ENCODE peak calls at places on chromosomes 1 and 21, in seven cellular contexts. G is GM23338, Y is right cardiac atrium, I is astrocyte, M is tibial nerve, L is left lung, T is fibroblast of lung. B is an unnamed sample.

GRCh38 chr1:41534181-41535076 is 49.9 kb upstream of the EDN2 start:
- DNase-seq in Y (no peak), M (no peak), T (no peak), G (no peak), I (no peak), L (peak; percentile 24), B (no peak)

GRCh38 chr1:95086949-95087533 is 14.3 kb upstream of the ALG14 start:
- DNase-seq in M (no peak), Y (no peak), G (peak; percentile 51), T (peak; percentile 94), L (no peak), I (peak; percentile 88), B (peak; percentile 15)

GRCh38 chr1:183185941-183186490 is at the start of gene LAMC2:
- DNase-seq in T (no peak), I (peak; percentile 66), G (peak; percentile 93), M (no peak), Y (peak; percentile 22), L (peak; percentile 87), B (peak; percentile 88)

GRCh38 chr21:38913120-38913975 is 107.6 kb downstream of the ETS2 start:
- DNase-seq in L (peak; percentile 92), M (peak; percentile 63), Y (peak; percentile 76), G (peak; percentile 78), I (peak; percentile 67), T (peak; percentile 59), B (peak; percentile 99)

GRCh38 chr1:241269116-241269515 is 87.9 kb downstream of the RGS7 start:
- DNase-seq in I (no peak), Y (no peak), M (no peak), G (peak; percentile 57), L (no peak), T (no peak), B (no peak)

GRCh38 chr1:2210786-2211185 is 16.2 kb upstream of the FAAP20 start:
- DNase-seq in G (no peak), Y (no peak), T (no peak), I (no peak), L (no peak), M (no peak), B (no peak)

GRCh38 chr1:8239306-8240023 is 78.4 kb upstream of the SLC45A1 start:
- DNase-seq in L (no peak), I (peak; percentile 70), T (peak; percentile 46), G (peak; percentile 70), M (no peak), Y (peak; percentile 41), B (peak; percentile 87)

GRCh38 chr1:228792601-228793000 is 57.3 kb downstream of the RHOU start:
- DNase-seq in L (no peak), T (no peak), M (no peak), I (no peak), Y (no peak), G (no peak), B (no peak)

GRCh38 chr1:246398126-246398813 is 108.8 kb downstream of the SMYD3 start:
- DNase-seq in M (no peak), T (no peak), Y (no peak), G (no peak), L (no peak), I (no peak), B (no peak)

GRCh38 chr1:26305667-26306289 is 658 bp downstream of the UBXN11 start:
- DNase-seq in I (no peak), M (no peak), T (no peak), G (peak; percentile 27), L (no peak), Y (no peak), B (no peak)

GRCh38 chr1:185337221-185337620 is 20.2 kb upstream of the IVNS1ABP start:
- DNase-seq in G (no peak), I (no peak), M (no peak), T (no peak), L (no peak), Y (no peak), B (no peak)

GRCh38 chr21:26115899-26116298 is 54.7 kb downstream of the APP start:
- DNase-seq in L (no peak), T (peak; percentile 66), Y (no peak), I (peak; percentile 61), G (no peak), M (no peak), B (no peak)

GRCh38 chr1:9350011-9350907 is 57.6 kb downstream of the SPSB1 start:
- DNase-seq in G (no peak), M (no peak), Y (peak; percentile 58), L (peak; percentile 57), I (peak; percentile 48), T (peak; percentile 54), B (peak; percentile 46)

GRCh38 chr1:234958702-234959649 is 169.7 kb downstream of the TOMM20 start:
- DNase-seq in Y (no peak), T (no peak), L (no peak), I (no peak), M (no peak), G (no peak), B (peak; percentile 70)

GRCh38 chr1:77407738-77408375 is 126.0 kb downstream of the AK5 start:
- DNase-seq in M (no peak), T (no peak), Y (no peak), L (no peak), G (no peak), I (peak; percentile 77), B (no peak)

GRCh38 chr1:36341626-36342320 is 18.3 kb upstream of the EVA1B start:
- DNase-seq in Y (no peak), I (no peak), L (no peak), T (no peak), M (no peak), G (no peak), B (no peak)
- H3K27ac ChIP-seq in Y (no peak overlapping the region), I (no peak overlapping the region), L (no peak overlapping the region), T (no peak overlapping the region), M (no peak overlapping the region), G (no peak overlapping the region), B (no peak overlapping the region)

DNA sequence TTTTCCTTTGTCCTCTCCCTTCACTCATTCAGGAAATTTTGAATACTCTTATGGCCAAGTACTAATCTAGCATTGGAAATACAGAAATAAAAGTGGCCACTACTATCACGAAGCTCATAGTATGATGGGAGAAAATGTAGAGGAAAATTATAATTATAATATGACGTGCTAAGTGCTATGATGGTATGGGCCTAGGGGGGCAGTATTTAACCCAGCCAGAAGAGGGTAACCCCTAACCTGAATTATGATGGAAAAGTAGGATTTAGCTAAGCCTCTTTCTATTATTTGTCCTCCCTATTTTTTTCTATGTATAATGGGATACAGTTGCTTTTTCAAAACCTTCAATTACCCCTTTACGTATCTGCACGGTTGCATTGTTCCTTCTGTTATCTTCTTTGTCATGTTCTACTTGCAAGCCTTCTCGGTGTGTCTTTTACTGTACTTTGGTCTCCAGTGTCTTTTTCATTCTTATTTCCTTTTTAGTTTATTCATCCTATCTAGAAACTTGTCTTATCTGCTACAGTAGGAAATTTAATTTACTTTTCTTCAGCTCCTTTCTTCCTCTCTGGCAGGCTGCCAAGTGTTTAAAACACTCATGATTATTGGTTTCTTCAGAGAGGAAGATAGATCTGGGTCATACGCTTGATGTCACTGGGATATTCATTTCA is 88.8 kb upstream of the GPR52 start:
- DNase-seq in G (peak; percentile 13), I (no peak), T (no peak), Y (no peak), L (no peak), M (no peak), B (peak; percentile 78)
- H3K4me1 ChIP-seq in G (no peaks in the 10 kb centered on the region), I (no peaks in the 10 kb centered on the region), T (no peaks in the 10 kb centered on the region), Y (peaks cover 1% of the 10 kb centered on the region), L (no peaks in the 10 kb centered on the region), M (peaks cover 4% of the 10 kb centered on the region), B (no peaks in the 10 kb centered on the region)

GRCh38 chr1:117147341-117147831 is 25.8 kb upstream of the TRIM45 start:
- DNase-seq in M (no peak), T (no peak), L (no peak), G (no peak), Y (no peak), I (no peak), B (no peak)
- H3K27ac ChIP-seq in M (no peak overlapping the region), T (peak overlapping the region; percentile 5), L (no peak overlapping the region), G (no peak overlapping the region), Y (peak overlapping the region; percentile 77), I (peak overlapping the region; percentile 88), B (no peak overlapping the region)

GRCh38 chr1:202112864-202113689 is 9.6 kb upstream of the GPR37L1 start:
- DNase-seq in T (peak; percentile 30), L (no peak), I (peak; percentile 16), M (no peak), Y (peak; percentile 38), G (no peak), B (peak; percentile 63)
- H3K4me1 ChIP-seq in T (peaks cover 6% of the 10 kb centered on the region), L (peaks cover 3% of the 10 kb centered on the region), I (peaks cover 9% of the 10 kb centered on the region), M (peaks cover 20% of the 10 kb centered on the region), Y (peaks cover 6% of the 10 kb centered on the region), G (peaks cover 10% of the 10 kb centered on the region), B (peaks cover 10% of the 10 kb centered on the region)

GRCh38 chr21:43918385-43918947 is 53.4 kb downstream of the AGPAT3 start:
- DNase-seq in M (no peak), L (peak; percentile 9), G (no peak), T (no peak), I (no peak), Y (no peak), B (no peak)
- H3K27ac ChIP-seq in M (no peak overlapping the region), L (no peak overlapping the region), G (no peak overlapping the region), T (no peak overlapping the region), I (no peak overlapping the region), Y (no peak overlapping the region), B (no peak overlapping the region)

DNA sequence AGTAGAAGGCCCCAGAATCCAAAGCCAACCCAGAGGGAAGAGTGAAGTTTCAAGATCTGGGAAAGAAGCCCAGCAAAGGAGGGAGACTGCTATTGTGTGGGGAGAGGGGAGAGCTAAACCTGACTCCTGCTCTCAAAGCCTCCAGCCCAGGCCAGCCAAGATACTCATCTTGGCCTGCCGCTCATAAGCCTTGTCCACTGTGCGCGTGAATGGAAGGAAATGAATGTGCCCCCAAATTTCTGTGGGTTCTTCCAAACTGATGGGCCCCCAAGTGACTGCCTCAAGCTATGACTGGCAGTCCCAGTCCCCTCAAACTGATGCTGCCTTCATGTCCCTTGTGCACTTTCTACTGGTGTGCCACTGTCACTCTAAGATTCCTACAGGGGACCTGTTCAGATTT is 2.0 kb downstream of the PLXNA2 start:
- DNase-seq in L (no peak), M (no peak), T (no peak), Y (no peak), I (no peak), G (no peak), B (peak; percentile 31)
- H3K4me1 ChIP-seq in L (peaks cover 30% of the 10 kb centered on the region), M (peaks cover 53% of the 10 kb centered on the region), T (no peaks in the 10 kb centered on the region), Y (peaks cover 11% of the 10 kb centered on the region), I (peaks cover 16% of the 10 kb centered on the region), G (peaks cover 27% of the 10 kb centered on the region), B (peaks cover 8% of the 10 kb centered on the region)

B was measured in small intestine.